ENCODE peak calls at places on chromosomes 11 and 22, in six cellular contexts. Y is mesenchymal stem cell, P is H9, U is MM.1S, E is fibroblast of lung, M is OCI-LY7. Z is an unnamed sample.
A peak's percentile ranks its signal among the peaks of the same experiment; 100 is the strongest.

GRCh38 chr11:9607511-9607899 is 34.0 kb downstream of the WEE1 start:
- DNase-seq in Y (no peak), P (no peak), U (no peak), E (no peak), M (no peak), Z (no peak)

GRCh38 chr11:61007971-61008896 is 36.8 kb downstream of the CD6 start:
- DNase-seq in Y (no peak), P (peak; percentile 93), U (no peak), E (no peak), M (no peak), Z (peak; percentile 43)

GRCh38 chr11:18705651-18706281 is 7.2 kb downstream of the TMEM86A start:
- DNase-seq in Y (no peak), P (no peak), U (no peak), E (no peak), M (no peak), Z (no peak)

GRCh38 chr11:2846056-2846455 is 39.5 kb downstream of the CDKN1C start:
- DNase-seq in Y (peak; percentile 78), P (no peak), U (no peak), E (no peak), M (no peak), Z (peak; percentile 87)

GRCh38 chr11:43952401-43953342 is 10.2 kb downstream of the C11orf96 start:
- DNase-seq in Y (no peak), P (peak; percentile 8), U (no peak), E (no peak), M (no peak), Z (no peak)

GRCh38 chr22:21832291-21833290 is 34.9 kb downstream of the MAPK1 start:
- DNase-seq in Y (no peak), P (no peak), U (no peak), E (no peak), M (peak; percentile 21), Z (no peak)

GRCh38 chr11:67563354-67564114 is 20.1 kb upstream of the GSTP1 start:
- DNase-seq in Y (peak; percentile 89), P (no peak), U (no peak), E (peak; percentile 76), M (no peak), Z (no peak)

GRCh38 chr11:130629039-130629438 is 180.6 kb downstream of the ADAMTS15 start:
- DNase-seq in Y (no peak), P (no peak), U (no peak), E (no peak), M (no peak), Z (no peak)

GRCh38 chr11:12180257-12181205 is 70.1 kb downstream of the MICAL2 start:
- DNase-seq in Y (no peak), P (no peak), U (no peak), E (no peak), M (no peak), Z (no peak)

GRCh38 chr11:66568124-66568916 is at the start of gene CTSF:
- DNase-seq in Y (no peak), P (peak; percentile 67), U (peak; percentile 73), E (peak; percentile 73), M (no peak), Z (peak; percentile 99)

GRCh38 chr11:3671334-3672254 is at the start of gene CHRNA10:
- DNase-seq in Y (no peak), P (peak; percentile 31), U (no peak), E (no peak), M (no peak), Z (no peak)

GRCh38 chr22:45718391-45718790 is 46.8 kb downstream of the ATXN10 start:
- DNase-seq in Y (peak; percentile 15), P (no peak), U (no peak), E (no peak), M (no peak), Z (no peak)

GRCh38 chr11:76617553-76618265 is 52.8 kb downstream of the LRRC32 start:
- DNase-seq in Y (no peak), P (peak; percentile 3), U (no peak), E (peak; percentile 28), M (no peak), Z (no peak)

GRCh38 chr11:73195191-73196007 is 22.7 kb upstream of the P2RY2 start:
- DNase-seq in Y (no peak), P (no peak), U (no peak), E (no peak), M (no peak), Z (no peak)

GRCh38 chr22:49936973-49937757 is 18.7 kb downstream of the CRELD2 start:
- DNase-seq in Y (peak; percentile 75), P (no peak), U (no peak), E (no peak), M (peak; percentile 32), Z (no peak)

GRCh38 chr11:109696191-109696897 is 274.4 kb downstream of the C11orf87 start:
- DNase-seq in Y (peak; percentile 33), P (no peak), U (no peak), E (peak; percentile 8), M (no peak), Z (no peak)

GRCh38 chr11:112751763-112752162 is 209.5 kb upstream of the NCAM1 start:
- DNase-seq in Y (no peak), P (no peak), U (no peak), E (no peak), M (no peak), Z (no peak)

GRCh38 chr22:45548991-45549736 is 46.5 kb downstream of the FBLN1 start:
- DNase-seq in Y (peak; percentile 96), P (no peak), U (no peak), E (peak; percentile 98), M (no peak), Z (peak; percentile 41)

GRCh38 chr22:19756288-19757128 is 4.1 kb upstream of the TBX1 start:
- DNase-seq in Y (peak; percentile 20), P (peak; percentile 62), U (peak; percentile 69), E (no peak), M (peak; percentile 68), Z (peak; percentile 99)

GRCh38 chr11:77147668-77148321 is 19.7 kb downstream of the MYO7A start:
- DNase-seq in Y (no peak), P (peak; percentile 86), U (no peak), E (peak; percentile 28), M (no peak), Z (peak; percentile 69)

GRCh38 chr11:128535468-128536457 is 51.6 kb downstream of the ETS1 start:
- DNase-seq in Y (no peak), P (no peak), U (no peak), E (no peak), M (no peak), Z (no peak)

GRCh38 chr11:33835143-33835878 is 56.6 kb downstream of the LMO2 start:
- DNase-seq in Y (peak; percentile 96), P (no peak), U (peak; percentile 52), E (peak; percentile 75), M (peak; percentile 21), Z (no peak)

GRCh38 chr11:59187587-59187986 is 15.7 kb downstream of the DTX4 start:
- DNase-seq in Y (peak; percentile 77), P (no peak), U (no peak), E (peak; percentile 81), M (no peak), Z (no peak)

GRCh38 chr22:20401376-20402020 is 7.5 kb downstream of the ZNF74 start:
- DNase-seq in Y (no peak), P (no peak), U (no peak), E (no peak), M (no peak), Z (peak; percentile 33)

GRCh38 chr22:19962909-19963806 is 21.5 kb upstream of the TXNRD2 start:
- DNase-seq in Y (peak; percentile 81), P (peak; percentile 92), U (no peak), E (no peak), M (no peak), Z (no peak)

GRCh38 chr11:103433976-103434375 is 324.8 kb downstream of the DYNC2H1 start:
- DNase-seq in Y (peak; percentile 25), P (no peak), U (no peak), E (peak; percentile 35), M (no peak), Z (no peak)

GRCh38 chr11:11148104-11148509 is 204.9 kb downstream of the CSNK2A3 start:
- DNase-seq in Y (peak; percentile 76), P (peak; percentile 88), U (no peak), E (peak; percentile 85), M (no peak), Z (no peak)

DNA sequence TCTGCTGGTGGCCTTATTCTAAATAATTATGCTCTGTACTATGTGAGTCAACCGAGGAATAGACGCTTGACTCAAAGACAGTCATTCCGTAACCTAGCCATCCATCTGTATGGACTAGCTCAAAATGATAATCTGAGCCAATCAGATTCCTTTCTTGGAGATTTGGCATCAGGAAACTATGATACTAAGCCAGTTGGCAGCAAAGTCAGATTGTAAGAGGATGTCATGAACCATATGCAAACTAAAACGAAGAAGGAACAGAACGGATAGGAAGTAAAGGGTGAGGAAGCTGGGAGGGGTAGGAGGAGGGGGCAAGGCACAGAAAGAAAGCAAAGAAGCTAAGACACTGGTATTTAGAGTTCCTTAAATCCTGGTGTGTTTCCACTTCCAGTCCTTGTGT is 10.7 kb upstream of the SESN3 start:
- DNase-seq in Y (no peak), P (no peak), U (no peak), E (peak; percentile 39), M (no peak), Z (no peak)
- H2AFZ ChIP-seq in Y (no peak overlapping the region), P (peak overlapping the region; percentile 48), U (no peak overlapping the region), E (peak overlapping the region; percentile 37), M (peak overlapping the region; percentile 24), Z (peak overlapping the region; percentile 8)

GRCh38 chr11:64415286-64415685 is 56.3 kb downstream of the RPS6KA4 start:
- DNase-seq in Y (peak; percentile 40), P (no peak), U (no peak), E (peak; percentile 15), M (no peak), Z (no peak)
- H2AFZ ChIP-seq in Y (peak overlapping the region; percentile 46), P (no peak overlapping the region), U (no peak overlapping the region), E (no peak overlapping the region), M (no peak overlapping the region), Z (no peak overlapping the region)

GRCh38 chr11:104892723-104893511 is 5.3 kb downstream of the CASP12 start:
- DNase-seq in Y (peak; percentile 79), P (no peak), U (no peak), E (peak; percentile 39), M (no peak), Z (no peak)
- H2AFZ ChIP-seq in Y (no peak overlapping the region), P (no peak overlapping the region), U (no peak overlapping the region), E (peak overlapping the region; percentile 31), M (no peak overlapping the region), Z (no peak overlapping the region)

DNA sequence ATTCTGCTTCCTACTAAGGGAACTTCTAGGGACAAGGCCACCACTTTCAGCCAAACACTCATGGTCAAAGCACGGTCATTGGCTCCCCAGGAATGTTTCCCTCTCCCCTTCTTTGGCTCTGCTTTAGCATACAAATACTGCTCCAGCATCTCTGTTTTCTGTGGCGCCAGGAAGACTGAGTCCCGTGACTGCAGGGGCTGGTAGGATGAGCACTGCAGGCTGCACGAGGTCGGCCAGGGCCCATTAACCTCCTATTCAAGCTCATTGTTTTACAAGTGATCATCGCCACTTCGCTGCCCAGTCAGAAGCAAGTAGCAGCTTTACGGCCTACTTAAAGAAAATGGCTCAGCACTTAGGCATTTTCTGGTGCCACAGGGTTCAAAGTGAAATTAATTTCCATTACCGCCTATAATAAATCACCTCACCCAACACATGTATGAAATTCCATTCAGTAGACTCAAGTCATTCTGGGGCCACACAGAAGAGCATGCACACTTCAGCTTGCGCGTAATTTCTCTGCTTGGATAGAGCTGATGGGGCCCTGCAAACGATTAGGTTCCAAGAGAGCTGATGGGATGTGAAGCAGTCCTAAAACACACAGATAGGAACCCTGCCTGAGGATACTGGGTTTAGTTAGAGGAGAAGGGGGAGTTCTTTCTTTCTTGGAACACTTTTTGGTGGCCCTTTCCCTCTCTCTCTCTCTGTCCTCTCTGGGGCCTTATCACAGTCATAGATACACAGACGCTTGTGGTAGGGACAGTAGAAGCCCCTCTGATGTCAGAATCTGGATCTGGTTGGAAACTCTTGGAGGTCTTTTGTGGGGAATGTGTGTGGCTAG is 173.7 kb downstream of the KIF18A start:
- DNase-seq in Y (peak; percentile 99), P (peak; percentile 77), U (no peak), E (peak; percentile 93), M (no peak), Z (no peak)
- H2AFZ ChIP-seq in Y (peak overlapping the region; percentile 10), P (peak overlapping the region; percentile 42), U (no peak overlapping the region), E (no peak overlapping the region), M (no peak overlapping the region), Z (peak overlapping the region; percentile 28)

Z was measured in K562.